ENCODE peak calls at places on chromosome 11, in ten cellular contexts. L, D, B, W, K, Y, N, T, Q and Z are unnamed samples.
A peak's percentile ranks its signal among the peaks of the same experiment; 100 is the strongest.

GRCh38 chr11:118276422-118276821 is 12.3 kb upstream of the MPZL2 start:
- DNase-seq in B (no peak), T (no peak), N (no peak), K (no peak), L (no peak), Y (no peak), W (no peak), Q (no peak), D (no peak), Z (no peak)

GRCh38 chr11:120236169-120237107 is 3.5 kb upstream of the POU2F3 start:
- DNase-seq in Q (peak; percentile 36), K (no peak), W (no peak), Y (no peak), T (no peak), D (no peak), B (no peak), N (no peak), L (no peak), Z (no peak)

GRCh38 chr11:28400236-28401100 is 292.3 kb downstream of the METTL15 start:
- DNase-seq in T (no peak), B (no peak), W (no peak), K (no peak), D (no peak), Q (peak; percentile 4), Y (no peak), N (no peak), L (no peak), Z (no peak)

GRCh38 chr11:17972987-17973386 is 39.9 kb downstream of the SERGEF start:
- DNase-seq in Y (peak; percentile 19), Q (peak; percentile 65), B (peak; percentile 61), N (peak; percentile 67), T (peak; percentile 51), W (no peak), L (no peak), K (peak; percentile 41), D (peak; percentile 50), Z (peak; percentile 64)

GRCh38 chr11:86116386-86116726 is 47.5 kb upstream of the PICALM start:
- DNase-seq in B (peak; percentile 16), D (no peak), T (no peak), N (no peak), Y (peak; percentile 22), Q (no peak), K (no peak), W (no peak), L (no peak), Z (peak; percentile 10)

GRCh38 chr11:12185914-12186313 is 75.5 kb downstream of the MICAL2 start:
- DNase-seq in B (peak; percentile 31), W (no peak), N (no peak), Q (no peak), T (peak; percentile 82), L (no peak), Y (no peak), D (no peak), K (no peak), Z (peak; percentile 47)

GRCh38 chr11:118410055-118410745 is 8.8 kb downstream of the ATP5MG start:
- DNase-seq in T (no peak), Y (no peak), L (no peak), D (no peak), N (no peak), Q (no peak), W (no peak), K (no peak), B (no peak), Z (no peak)

GRCh38 chr11:27120211-27120610 is 79.6 kb downstream of the BBOX1 start:
- DNase-seq in B (no peak), W (no peak), K (no peak), Y (no peak), L (no peak), N (no peak), Q (no peak), T (no peak), D (no peak), Z (no peak)

GRCh38 chr11:108616549-108616948 is 23.0 kb upstream of the EXPH5 start:
- DNase-seq in Y (no peak), T (no peak), B (no peak), Q (peak; percentile 49), D (no peak), N (no peak), K (no peak), L (no peak), W (no peak), Z (no peak)

GRCh38 chr11:82733444-82734119 is at the start of gene FAM181B:
- DNase-seq in Q (peak; percentile 72), B (peak; percentile 89), D (peak; percentile 65), W (peak; percentile 38), L (peak; percentile 58), Y (peak; percentile 67), N (peak; percentile 83), K (peak; percentile 52), T (no peak), Z (peak; percentile 92)

GRCh38 chr11:1531418-1531817 is 40.7 kb downstream of the DUSP8 start:
- DNase-seq in L (no peak), Y (no peak), W (no peak), N (no peak), B (no peak), Q (no peak), K (no peak), D (no peak), T (no peak), Z (no peak)

GRCh38 chr11:73402834-73403185 is 26.6 kb downstream of the RELT start:
- DNase-seq in Y (no peak), Q (peak; percentile 53), T (no peak), K (no peak), B (no peak), D (no peak), W (no peak), L (no peak), N (no peak), Z (peak; percentile 63)

GRCh38 chr11:123062892-123063395 is 1.0 kb upstream of the HSPA8 start:
- DNase-seq in Q (no peak), L (no peak), D (no peak), N (peak; percentile 56), Y (no peak), T (no peak), B (no peak), W (no peak), K (no peak), Z (no peak)

DNA sequence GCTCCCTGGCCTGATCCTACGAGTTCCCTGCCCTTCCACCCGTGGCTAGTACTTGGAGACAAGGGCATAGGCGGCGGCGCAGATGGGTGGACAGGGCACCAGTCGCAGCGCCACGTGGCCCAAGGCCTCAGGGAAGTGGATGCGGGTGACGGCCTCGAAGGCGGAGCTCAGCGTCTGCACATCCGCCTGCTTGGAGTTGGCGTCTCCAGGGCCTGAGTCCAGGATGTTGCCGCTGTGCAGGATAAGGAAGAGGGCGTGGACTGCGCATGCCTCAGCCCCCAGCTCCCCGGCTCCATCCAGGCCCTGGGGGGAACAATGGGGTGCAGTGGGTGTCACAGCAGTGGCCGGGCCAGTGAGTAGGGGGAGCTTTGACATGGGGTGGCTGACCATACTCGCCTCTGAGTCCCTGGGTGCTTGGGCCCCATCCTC is 6.6 kb downstream of the PITPNM1 start:
- DNase-seq in W (no peak), N (no peak), K (no peak), D (no peak), B (no peak), T (no peak), Q (no peak), Y (no peak), L (no peak), Z (no peak)
- H3K4me3 ChIP-seq in W (no peak overlapping the region), N (no peak overlapping the region), K (no peak overlapping the region), D (no peak overlapping the region), B (no peak overlapping the region), T (no peak overlapping the region), Q (no peak overlapping the region), Y (no peak overlapping the region), L (no peak overlapping the region), Z (no peak overlapping the region)

GRCh38 chr11:76462317-76462716 is 17.5 kb downstream of the EMSY start:
- DNase-seq in Q (no peak), B (no peak), K (no peak), W (no peak), L (no peak), Y (no peak), D (no peak), N (no peak), T (no peak), Z (no peak)
- H3K36me3 ChIP-seq in Q (no peaks in the 10 kb centered on the region), B (peaks cover 56% of the 10 kb centered on the region), K (no peaks in the 10 kb centered on the region), W (peaks cover 60% of the 10 kb centered on the region), L (peaks cover 5% of the 10 kb centered on the region), Y (no peaks in the 10 kb centered on the region), D (no peaks in the 10 kb centered on the region), N (peaks cover 21% of the 10 kb centered on the region), T (no peaks in the 10 kb centered on the region), Z (no peaks in the 10 kb centered on the region)

GRCh38 chr11:131852757-131853156 is 482.3 kb downstream of the NTM start:
- DNase-seq in Y (no peak), T (no peak), B (no peak), N (no peak), W (no peak), D (no peak), Q (no peak), L (no peak), K (no peak), Z (no peak)

GRCh38 chr11:131858495-131858894 is 488.1 kb downstream of the NTM start:
- DNase-seq in L (no peak), B (no peak), D (no peak), Y (no peak), Q (no peak), K (no peak), T (no peak), N (no peak), W (no peak), Z (no peak)

GRCh38 chr11:131851951-131852350 is 481.5 kb downstream of the NTM start:
- DNase-seq in Y (no peak), K (no peak), Q (no peak), L (no peak), W (no peak), B (no peak), D (peak; percentile 17), N (no peak), T (no peak), Z (no peak)

GRCh38 chr11:131854391-131854790 is 484.0 kb downstream of the NTM start:
- DNase-seq in Q (no peak), Y (no peak), D (no peak), W (no peak), T (no peak), L (no peak), B (no peak), K (no peak), N (no peak), Z (no peak)

GRCh38 chr11:131855320-131855719 is 484.9 kb downstream of the NTM start:
- DNase-seq in D (no peak), Q (no peak), Y (no peak), W (no peak), B (no peak), L (no peak), T (no peak), K (no peak), N (no peak), Z (no peak)
- H3K27me3 ChIP-seq in D (no peaks in the 10 kb centered on the region), Q (no peaks in the 10 kb centered on the region), Y (no peaks in the 10 kb centered on the region), W (peaks cover 18% of the 10 kb centered on the region), B (no peaks in the 10 kb centered on the region), L (no peaks in the 10 kb centered on the region), T (peaks cover 4% of the 10 kb centered on the region), K (no peaks in the 10 kb centered on the region), N (no peaks in the 10 kb centered on the region), Z (no peaks in the 10 kb centered on the region)

DNA sequence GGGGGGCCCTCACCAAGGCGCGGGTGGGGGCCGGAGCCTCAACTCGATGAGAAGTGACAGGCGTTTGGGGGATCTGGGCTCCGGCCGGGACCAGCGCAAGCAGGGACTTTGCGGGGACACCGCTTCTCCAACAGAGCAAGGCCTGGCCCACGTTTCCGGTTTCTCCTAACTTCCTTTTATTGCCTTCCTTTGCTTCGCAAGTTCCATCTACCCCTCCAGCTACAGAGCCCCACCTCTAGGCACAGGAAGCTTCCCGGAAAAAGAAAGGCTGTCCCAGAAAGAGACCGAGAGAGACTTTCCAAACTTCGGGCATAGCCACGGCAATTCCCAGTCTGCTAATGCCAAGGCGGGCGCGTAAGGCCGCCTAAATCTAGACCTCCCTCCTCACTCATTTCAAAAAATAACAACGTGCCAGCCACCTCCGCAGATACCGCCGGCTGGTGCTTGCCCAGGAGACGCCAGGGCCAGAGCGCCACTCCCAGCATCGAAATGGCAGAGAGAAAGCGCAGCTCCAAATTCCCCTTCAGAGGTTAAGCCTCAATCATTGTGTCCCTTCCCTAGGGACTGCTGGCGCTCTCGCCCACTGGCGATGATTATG is 6.6 kb downstream of the PAX6 start:
- DNase-seq in T (no peak), N (no peak), B (peak; percentile 30), L (no peak), Y (no peak), W (no peak), K (no peak), D (no peak), Q (no peak), Z (peak; percentile 72)
- H3K4me3 ChIP-seq in T (no peak overlapping the region), N (no peak overlapping the region), B (no peak overlapping the region), L (no peak overlapping the region), Y (no peak overlapping the region), W (no peak overlapping the region), K (no peak overlapping the region), D (no peak overlapping the region), Q (no peak overlapping the region), Z (peak overlapping the region; percentile 2)